ENCODE peak calls at places on chromosomes 3 and 15, in five cellular contexts. V, T, M, G and J are unnamed samples.

GRCh38 chr3:11601446-11602241 is 42.1 kb downstream of the VGLL4 start:
- DNase-seq in V (no peak), T (no peak), M (peak), G (no peak), J (no peak)

GRCh38 chr15:59616390-59616789 is 4.8 kb downstream of the GCNT3 start:
- DNase-seq in V (peak), T (peak), M (no peak), G (no peak), J (no peak)

GRCh38 chr3:50248387-50248786 is 12.4 kb downstream of the GNAI2 start:
- DNase-seq in V (no peak), T (peak), M (no peak), G (no peak), J (peak)

GRCh38 chr15:87201986-87202385 is 1054.6 kb downstream of the NTRK3 start:
- DNase-seq in V (no peak), T (no peak), M (no peak), G (no peak), J (no peak)

GRCh38 chr3:27728195-27729087 is 6.3 kb upstream of the EOMES start:
- DNase-seq in V (no peak), T (no peak), M (no peak), G (no peak), J (no peak)

GRCh38 chr15:69296606-69297005 is 2.1 kb upstream of the PAQR5 start:
- DNase-seq in V (no peak), T (no peak), M (no peak), G (no peak), J (no peak)

GRCh38 chr15:76577879-76578512 is 241.4 kb downstream of the ISL2 start:
- DNase-seq in V (no peak), T (no peak), M (no peak), G (no peak), J (no peak)

GRCh38 chr3:128499724-128500275 is 6.8 kb upstream of the GATA2 start:
- DNase-seq in V (no peak), T (no peak), M (no peak), G (no peak), J (no peak)

GRCh38 chr15:97941572-97941971 is 18.9 kb upstream of the ARRDC4 start:
- DNase-seq in V (no peak), T (no peak), M (no peak), G (no peak), J (no peak)

GRCh38 chr15:42144841-42145375 is 11.5 kb downstream of the PLA2G4F start:
- DNase-seq in V (no peak), T (no peak), M (no peak), G (no peak), J (no peak)

GRCh38 chr15:76363251-76363650 is 26.7 kb downstream of the ISL2 start:
- DNase-seq in V (no peak), T (no peak), M (no peak), G (no peak), J (no peak)

GRCh38 chr15:68492855-68493254 is 60.9 kb upstream of the ITGA11 start:
- DNase-seq in V (peak), T (no peak), M (peak), G (no peak), J (no peak)

GRCh38 chr15:95132774-95133173 is 901.4 kb downstream of the MCTP2 start:
- DNase-seq in V (no peak), T (no peak), M (no peak), G (no peak), J (no peak)

GRCh38 chr15:44569316-44569715 is 32.4 kb downstream of the EIF3J start:
- DNase-seq in V (no peak), T (no peak), M (no peak), G (no peak), J (no peak)

GRCh38 chr3:169865176-169865800 is 4.4 kb downstream of the LRRC31 start:
- DNase-seq in V (no peak), T (no peak), M (no peak), G (no peak), J (no peak)

GRCh38 chr15:20280933-20281463 is 260.6 kb downstream of the GOLGA6L6 start:
- DNase-seq in V (no peak), T (no peak), M (no peak), G (no peak), J (no peak)

GRCh38 chr15:40061212-40061901 is 22.4 kb upstream of the SRP14 start:
- DNase-seq in V (no peak), T (no peak), M (no peak), G (no peak), J (peak)

GRCh38 chr3:13657660-13658435 is 108.9 kb downstream of the FBLN2 start:
- DNase-seq in V (peak), T (peak), M (peak), G (peak), J (no peak)

GRCh38 chr3:105829879-105830622 is 38.8 kb downstream of the CBLB start:
- DNase-seq in V (no peak), T (no peak), M (no peak), G (no peak), J (no peak)

GRCh38 chr3:36937492-36937891 is 7.4 kb downstream of the TRANK1 start:
- DNase-seq in V (no peak), T (no peak), M (no peak), G (no peak), J (no peak)

GRCh38 chr3:151964768-151965167 is 91.3 kb downstream of the SUCNR1 start:
- DNase-seq in V (no peak), T (no peak), M (no peak), G (no peak), J (no peak)

GRCh38 chr3:25938566-25939325 is 148.9 kb downstream of the OXSM start:
- DNase-seq in V (no peak), T (no peak), M (no peak), G (no peak), J (no peak)

GRCh38 chr3:172654470-172654869 is 56.4 kb downstream of the NCEH1 start:
- DNase-seq in V (no peak), T (no peak), M (no peak), G (no peak), J (no peak)
- TF ChIP-seq POLR2A in V (no peak), T (no peak), M (no peak), G (no peak), J (no peak)

DNA sequence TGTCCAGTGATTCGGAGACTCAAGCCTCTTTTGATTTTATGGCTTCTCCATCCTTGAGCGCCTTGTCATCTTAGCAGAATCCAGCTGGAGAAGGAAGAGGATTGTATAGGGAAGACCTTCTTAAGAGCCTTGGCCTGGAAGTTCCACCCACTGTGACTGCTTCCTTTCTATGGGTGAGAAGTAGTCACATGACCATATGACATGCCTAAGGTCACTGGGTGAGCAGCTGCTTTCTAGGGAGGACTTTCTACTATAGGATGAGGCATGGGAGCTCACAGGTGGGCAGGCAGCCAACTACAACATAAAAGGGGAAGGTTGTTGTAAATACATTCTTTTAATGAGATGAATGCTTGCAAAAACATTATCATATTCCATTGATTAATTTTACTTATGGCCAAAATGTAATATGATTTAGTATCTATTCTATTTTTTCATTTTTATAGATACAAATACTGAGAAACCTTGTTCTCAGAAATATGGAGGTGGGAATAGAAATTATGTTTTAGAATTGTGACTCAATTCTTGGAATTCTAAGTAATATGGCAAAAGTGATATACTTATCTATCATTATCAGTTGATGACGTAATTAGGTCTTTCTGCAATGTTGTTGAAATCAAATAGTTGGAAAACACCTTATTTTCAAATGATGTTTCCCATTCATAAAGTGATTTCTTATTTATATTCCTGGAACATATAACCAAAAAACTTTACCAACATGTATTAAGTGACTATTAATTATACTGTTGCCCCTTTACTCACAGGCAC is 53.6 kb upstream of the MINAR1 start:
- DNase-seq in V (peak), T (no peak), M (no peak), G (no peak), J (no peak)
- H3K4me3 ChIP-seq in V (no peak), T (no peak), M (no peak), G (no peak), J (no peak)

DNA sequence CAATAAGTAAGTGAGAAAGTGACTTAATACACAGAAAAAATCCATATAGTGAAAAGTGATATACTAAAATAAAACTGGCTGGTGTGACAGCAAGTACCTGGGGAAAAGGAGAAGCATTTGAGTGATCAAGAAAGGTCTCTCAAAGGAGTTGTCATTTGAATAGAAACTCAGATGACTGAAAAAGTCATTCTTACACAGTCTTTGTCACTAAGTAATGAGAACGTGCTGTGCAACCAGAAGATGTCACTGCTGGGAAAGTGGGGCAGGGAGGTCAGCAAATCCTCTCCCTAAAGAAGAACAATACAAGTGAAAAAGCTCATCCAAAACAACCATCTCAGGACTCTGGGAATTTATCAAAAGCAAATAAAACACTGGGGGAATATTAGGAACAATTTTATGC is 317.5 kb upstream of the TRIM42 start:
- DNase-seq in V (no peak), T (no peak), M (no peak), G (no peak), J (no peak)
- TF ChIP-seq CTCF in V (no peak), T (no peak), M (no peak), G (no peak), J (no peak)

DNA sequence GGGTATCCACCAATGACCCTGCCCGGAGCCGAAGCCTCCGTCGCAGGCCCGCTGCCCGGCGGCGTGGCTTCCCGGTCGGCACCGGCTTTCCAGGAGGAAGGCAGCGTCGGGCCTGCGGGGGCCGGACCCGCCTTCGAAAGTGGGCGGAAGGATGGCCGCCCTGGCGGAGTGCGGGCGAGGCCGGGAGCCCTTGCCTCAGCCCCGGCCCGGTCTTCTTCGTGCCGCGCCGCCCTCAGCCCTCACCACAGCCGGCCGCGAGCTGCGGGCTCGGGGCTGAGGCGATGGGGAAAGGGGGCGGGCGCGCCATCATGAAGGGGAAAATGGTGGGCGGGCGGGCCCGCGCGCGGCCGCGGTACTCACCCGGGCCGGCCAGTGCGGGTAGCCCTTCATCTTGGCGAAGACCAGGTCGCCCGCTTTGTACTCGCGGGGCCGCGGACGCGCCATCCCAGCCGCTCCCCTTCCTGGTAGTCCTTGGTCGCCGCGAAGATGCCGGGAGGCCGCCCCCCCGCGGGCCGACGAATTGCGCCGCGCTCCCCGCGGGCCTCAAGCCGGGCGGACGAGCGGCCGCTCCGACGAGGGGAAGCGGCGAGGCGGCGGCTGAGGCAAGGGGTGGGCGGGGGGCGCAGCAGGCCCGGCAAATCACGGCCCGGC is 527 bp downstream of the HDGFL3 start:
- DNase-seq in V (peak), T (peak), M (peak), G (peak), J (no peak)
- TF ChIP-seq POLR2A in V (peak), T (no peak), M (no peak), G (no peak), J (no peak)